ENCODE peak calls at places on chromosomes 3 and 15, in six cellular contexts. I, F, O, H, Y and V are unnamed samples.
A peak's percentile ranks its signal among the peaks of the same experiment; 100 is the strongest.

GRCh38 chr15:63982381-63982854 is 63.9 kb downstream of the DAPK2 start:
- DNase-seq in I (no peak), F (no peak), O (no peak), H (no peak), Y (no peak), V (no peak)

GRCh38 chr3:100097919-100098896 is 16.1 kb downstream of the FILIP1L start:
- DNase-seq in I (no peak), F (no peak), O (no peak), H (no peak), Y (no peak), V (no peak)

GRCh38 chr3:104629038-104629437 is 737.7 kb upstream of the ALCAM start:
- DNase-seq in I (no peak), F (no peak), O (no peak), H (no peak), Y (no peak), V (no peak)

GRCh38 chr15:101091080-101092017 is 160.5 kb downstream of the CHSY1 start:
- DNase-seq in I (no peak), F (no peak), O (no peak), H (no peak), Y (no peak), V (no peak)

GRCh38 chr15:47514251-47514652 is 203.1 kb upstream of the SEMA6D start:
- DNase-seq in I (no peak), F (no peak), O (no peak), H (no peak), Y (no peak), V (no peak)

GRCh38 chr3:146709969-146710368 is 104.8 kb upstream of the PLSCR5 start:
- DNase-seq in I (no peak), F (no peak), O (no peak), H (no peak), Y (no peak), V (no peak)

GRCh38 chr3:53252105-53252946 is 3.5 kb downstream of the TKT start:
- DNase-seq in I (peak; percentile 86), F (no peak), O (no peak), H (no peak), Y (no peak), V (no peak)

GRCh38 chr3:36707623-36708409 is 56.5 kb downstream of the DCLK3 start:
- DNase-seq in I (peak; percentile 78), F (no peak), O (no peak), H (no peak), Y (no peak), V (no peak)

GRCh38 chr15:101149864-101150722 is 101.8 kb downstream of the CHSY1 start:
- DNase-seq in I (no peak), F (no peak), O (no peak), H (no peak), Y (no peak), V (no peak)

GRCh38 chr3:134897391-134898131 is 102.5 kb downstream of the EPHB1 start:
- DNase-seq in I (no peak), F (no peak), O (no peak), H (no peak), Y (no peak), V (no peak)

GRCh38 chr15:87365221-87365620 is 891.3 kb downstream of the NTRK3 start:
- DNase-seq in I (no peak), F (no peak), O (no peak), H (no peak), Y (no peak), V (no peak)

GRCh38 chr3:52443791-52444687 is 864 bp downstream of the SEMA3G start:
- DNase-seq in I (no peak), F (no peak), O (no peak), H (no peak), Y (no peak), V (no peak)

GRCh38 chr3:108008106-108008505 is 82.7 kb downstream of the CD47 start:
- DNase-seq in I (no peak), F (no peak), O (no peak), H (no peak), Y (no peak), V (no peak)

GRCh38 chr3:81716870-81717509 is 44.5 kb downstream of the GBE1 start:
- DNase-seq in I (peak; percentile 11), F (no peak), O (no peak), H (no peak), Y (no peak), V (no peak)